ENCODE peak calls at places on chromosomes 13 and 19, in eight cellular contexts. S is SK-N-SH, Q is OCI-LY7, F is neural progenitor cell, K is HCT116, I is GM23338, Y is PC-3, B is hepatocyte. T is an unnamed sample.

GRCh38 chr19:47044946-47045866 is 3.2 kb downstream of the TMEM160 start:
- DNase-seq in S (no peak), Q (no peak), F (no peak), K (no peak), I (no peak), Y (no peak), B (no peak), T (no peak)

GRCh38 chr13:60583196-60583908 is 186.3 kb downstream of the TDRD3 start:
- DNase-seq in S (no peak), Q (no peak), F (peak), K (no peak), I (peak), Y (no peak), B (no peak), T (no peak)

GRCh38 chr13:51417716-51418115 is 35.1 kb downstream of the INTS6 start:
- DNase-seq in S (no peak), Q (no peak), F (no peak), K (no peak), I (no peak), Y (no peak), B (no peak), T (no peak)

GRCh38 chr13:98888890-98889279 is 89.0 kb downstream of the DOCK9 start:
- DNase-seq in S (no peak), Q (no peak), F (no peak), K (no peak), I (no peak), Y (no peak), B (no peak), T (no peak)

GRCh38 chr19:29694669-29695627 is 20.1 kb downstream of the C19orf12 start:
- DNase-seq in S (peak), Q (peak), F (peak), K (no peak), I (peak), Y (peak), B (peak), T (peak)

GRCh38 chr19:3140667-3141038 is 4.8 kb downstream of the GNA15 start:
- DNase-seq in S (no peak), Q (no peak), F (no peak), K (no peak), I (no peak), Y (no peak), B (no peak), T (no peak)

GRCh38 chr13:40401911-40402776 is 264.3 kb downstream of the FOXO1 start:
- DNase-seq in S (no peak), Q (peak), F (no peak), K (peak), I (no peak), Y (peak), B (peak), T (no peak)

GRCh38 chr19:3506384-3507340 is 551 bp downstream of the FZR1 start:
- DNase-seq in S (peak), Q (peak), F (peak), K (no peak), I (peak), Y (peak), B (peak), T (peak)

GRCh38 chr19:940591-941291 is 14.9 kb downstream of the ARID3A start:
- DNase-seq in S (peak), Q (no peak), F (no peak), K (no peak), I (no peak), Y (peak), B (no peak), T (no peak)

GRCh38 chr13:60645552-60646138 is 248.6 kb downstream of the TDRD3 start:
- DNase-seq in S (no peak), Q (no peak), F (no peak), K (no peak), I (no peak), Y (peak), B (no peak), T (no peak)

GRCh38 chr13:34308725-34309124 is 490.8 kb downstream of the RFC3 start:
- DNase-seq in S (no peak), Q (no peak), F (no peak), K (no peak), I (no peak), Y (no peak), B (no peak), T (no peak)

GRCh38 chr19:31980851-31981250 is 364.6 kb upstream of the ZNF507 start:
- DNase-seq in S (no peak), Q (no peak), F (no peak), K (no peak), I (no peak), Y (no peak), B (no peak), T (no peak)

GRCh38 chr19:980133-980998 is 3.8 kb upstream of the WDR18 start:
- DNase-seq in S (no peak), Q (no peak), F (peak), K (no peak), I (peak), Y (no peak), B (peak), T (no peak)

GRCh38 chr19:52664461-52664860 is 26.3 kb upstream of the ZNF83 start:
- DNase-seq in S (peak), Q (no peak), F (peak), K (no peak), I (peak), Y (no peak), B (no peak), T (no peak)

GRCh38 chr13:44040754-44041100 is 161.0 kb downstream of the LACC1 start:
- DNase-seq in S (no peak), Q (no peak), F (no peak), K (no peak), I (no peak), Y (peak), B (no peak), T (no peak)

GRCh38 chr13:36088001-36088400 is 43.2 kb downstream of the DCLK1 start:
- DNase-seq in S (no peak), Q (no peak), F (no peak), K (no peak), I (no peak), Y (peak), B (no peak), T (no peak)

GRCh38 chr13:106530209-106530906 is 5.1 kb downstream of the EFNB2 start:
- DNase-seq in S (no peak), Q (no peak), F (peak), K (no peak), I (peak), Y (peak), B (peak), T (no peak)

GRCh38 chr13:113187905-113188595 is 20.4 kb downstream of the PCID2 start:
- DNase-seq in S (no peak), Q (no peak), F (no peak), K (no peak), I (no peak), Y (no peak), B (no peak), T (no peak)

GRCh38 chr13:28493740-28494536 is 990 bp downstream of the FLT1 start:
- DNase-seq in S (peak), Q (no peak), F (peak), K (no peak), I (peak), Y (no peak), B (no peak), T (no peak)

GRCh38 chr19:10418281-10419199 is 1.8 kb upstream of the PDE4A start:
- DNase-seq in S (peak), Q (peak), F (peak), K (no peak), I (peak), Y (no peak), B (peak), T (no peak)

DNA sequence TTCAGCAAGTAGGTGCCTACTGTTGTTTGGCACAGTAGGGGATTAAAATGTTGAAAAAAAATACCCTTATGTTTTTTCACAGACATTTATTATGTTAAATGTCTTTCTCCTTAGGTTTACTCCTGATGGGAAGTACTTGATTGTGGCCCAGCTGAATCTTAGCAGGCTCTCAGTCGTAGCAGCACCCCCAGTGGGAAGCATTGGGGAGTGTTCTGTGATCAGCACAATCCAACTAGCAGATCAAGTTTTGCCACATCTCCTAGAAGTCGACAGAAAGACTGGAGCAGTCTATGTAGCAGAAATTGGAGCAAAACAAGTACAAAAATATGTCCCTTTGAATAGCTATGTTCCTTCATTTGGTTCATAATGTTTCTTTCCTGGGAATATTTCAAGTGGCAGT is 9.3 kb downstream of the NHLRC3 start:
- DNase-seq in S (peak), Q (no peak), F (peak), K (no peak), I (peak), Y (peak), B (peak), T (no peak)
- TF ChIP-seq CTCF in S (peak), Q (no peak), F (peak), K (peak), I (peak), Y (peak), B (no peak), T (no peak)

GRCh38 chr19:5080809-5081208 is 111.9 kb downstream of the KDM4B start:
- DNase-seq in S (no peak), Q (no peak), F (no peak), K (no peak), I (no peak), Y (no peak), B (no peak), T (no peak)
- TF ChIP-seq EZH2phosphoT487 in S (no peak), Q (no peak), F (no peak), K (no peak), I (no peak), Y (no peak), B (no peak), T (no peak)

DNA sequence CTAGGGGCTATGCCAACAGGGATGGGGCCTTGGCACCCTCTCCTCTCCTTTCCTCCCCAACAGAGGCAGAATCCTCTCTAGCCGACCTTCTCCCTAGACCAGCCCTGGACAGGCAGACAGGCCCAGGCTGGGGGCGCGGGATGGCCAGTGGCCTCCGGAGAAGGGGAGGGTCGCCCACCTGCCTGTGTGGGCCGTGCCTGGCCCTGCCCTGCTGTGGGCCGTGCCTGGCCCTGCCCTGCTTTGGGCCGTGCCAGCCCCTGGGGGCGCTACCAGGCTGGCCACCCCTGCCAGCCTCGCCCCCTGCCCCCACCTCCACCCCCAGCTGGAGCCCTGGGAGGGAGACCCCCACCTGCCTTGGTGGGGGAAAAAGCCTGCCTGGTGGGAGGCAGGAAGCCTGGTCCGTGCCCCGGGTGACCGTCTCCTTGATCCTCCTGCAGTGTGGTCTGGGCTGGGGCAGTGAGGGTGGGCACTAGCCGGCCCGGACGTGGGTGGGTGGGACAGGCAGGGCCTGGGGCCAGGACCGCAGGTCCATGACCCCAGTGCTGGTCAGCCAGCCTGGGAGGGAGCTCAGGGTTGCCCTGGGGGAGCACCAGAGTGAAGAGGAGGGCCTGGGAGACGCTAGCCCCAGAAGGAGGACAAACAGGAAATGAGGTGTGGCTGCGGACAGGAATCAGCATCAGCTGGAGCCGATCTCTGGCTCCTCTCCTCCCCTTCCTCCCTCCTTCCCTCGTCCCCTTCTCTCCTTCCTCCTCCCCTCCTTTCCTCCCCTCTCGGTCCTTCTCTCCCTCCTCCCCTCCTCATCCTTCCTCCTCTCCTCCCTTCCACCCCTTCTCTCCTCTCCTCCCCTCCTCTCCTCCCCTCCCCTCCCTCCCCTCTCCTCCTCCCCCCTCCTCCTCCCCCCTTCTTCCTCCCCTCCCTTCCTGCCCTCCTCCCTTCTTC is 5.1 kb upstream of the MKNK2 start:
- DNase-seq in S (peak), Q (peak), F (no peak), K (peak), I (peak), Y (peak), B (peak), T (no peak)
- TF ChIP-seq CTCF in S (no peak), Q (peak), F (no peak), K (peak), I (no peak), Y (peak), B (no peak), T (peak)

DNA sequence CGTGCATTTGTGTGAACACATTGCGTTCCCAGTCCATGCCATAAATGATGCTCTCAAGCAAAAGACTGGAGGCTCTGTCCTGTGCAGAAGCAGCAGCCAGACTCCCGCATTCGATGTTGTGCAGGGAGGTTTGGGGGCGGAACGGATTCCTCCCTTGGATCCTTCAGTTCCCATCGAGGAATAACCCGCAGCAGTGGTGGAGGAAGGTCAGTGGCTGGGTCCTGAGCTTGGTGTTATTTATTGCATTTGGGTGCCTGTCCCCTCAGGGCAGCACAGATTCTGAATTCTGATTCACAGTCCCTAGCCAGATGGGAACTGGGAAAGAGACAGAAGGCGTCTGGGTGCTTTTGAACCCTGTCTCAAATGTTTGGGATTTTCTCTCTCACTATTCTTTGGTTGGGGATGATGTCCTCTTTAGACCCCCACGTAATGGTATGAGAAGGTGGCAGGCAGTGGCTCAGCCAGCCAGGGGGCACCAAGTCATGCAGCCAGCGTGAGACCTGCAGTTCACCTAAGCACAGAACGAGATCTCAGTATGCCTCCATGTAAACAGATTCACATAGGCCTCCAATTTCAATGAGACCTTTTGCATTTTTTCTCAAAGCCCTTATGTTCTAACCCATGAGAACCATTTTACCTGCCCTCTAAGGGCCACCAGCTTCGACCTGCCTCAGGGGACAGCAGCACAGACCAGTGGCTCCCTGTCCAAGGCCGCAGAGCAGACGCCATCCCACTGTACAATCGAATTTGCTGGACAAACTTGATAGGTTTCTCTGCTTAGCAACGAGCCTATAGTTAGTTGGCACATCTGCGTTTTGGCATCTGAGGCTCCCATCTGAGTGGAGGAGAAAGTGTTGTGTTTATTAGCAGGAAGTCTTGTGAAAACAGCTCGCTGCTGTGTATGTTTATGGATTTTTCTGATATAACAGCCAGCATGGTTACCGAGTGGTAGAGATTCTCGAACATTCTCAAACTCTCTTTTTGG is 17.8 kb downstream of the KCTD15 start:
- DNase-seq in S (peak), Q (no peak), F (no peak), K (no peak), I (no peak), Y (no peak), B (no peak), T (no peak)
- TF ChIP-seq EZH2phosphoT487 in S (no peak), Q (no peak), F (no peak), K (no peak), I (no peak), Y (no peak), B (no peak), T (no peak)

GRCh38 chr13:62019858-62020257 is 604.2 kb upstream of the PCDH20 start:
- DNase-seq in S (no peak), Q (no peak), F (no peak), K (no peak), I (no peak), Y (no peak), B (no peak), T (no peak)

DNA sequence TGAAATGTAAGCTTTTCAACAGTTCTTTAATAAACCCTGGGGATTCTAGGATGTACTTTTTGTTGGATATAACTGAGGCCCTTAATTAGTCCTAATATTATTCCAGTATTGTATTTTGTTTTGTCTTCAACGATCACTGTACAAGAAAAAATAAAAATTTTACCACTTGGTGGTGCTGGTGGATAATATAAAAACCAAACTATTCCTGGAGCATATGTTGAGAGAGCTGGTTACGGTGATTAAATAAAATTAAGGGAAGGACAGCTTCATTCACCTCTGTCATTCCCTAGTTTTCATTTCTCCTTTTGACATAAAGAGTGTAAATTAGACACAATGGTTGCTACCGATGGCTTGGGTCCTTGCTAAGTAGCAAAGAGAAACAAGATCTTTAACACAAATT is 598.6 kb upstream of the PCDH20 start:
- DNase-seq in S (peak), Q (peak), F (no peak), K (peak), I (peak), Y (peak), B (peak), T (no peak)
- TF ChIP-seq CTCF in S (peak), Q (peak), F (peak), K (peak), I (peak), Y (peak), B (peak), T (peak)

GRCh38 chr13:101916108-101916757 is 463.8 kb downstream of the ITGBL1 start:
- DNase-seq in S (peak), Q (no peak), F (peak), K (no peak), I (peak), Y (no peak), B (peak), T (no peak)
- TF ChIP-seq EZH2phosphoT487 in S (no peak), Q (no peak), F (peak), K (no peak), I (no peak), Y (no peak), B (peak), T (no peak)

GRCh38 chr13:97809576-97809975 is 143.9 kb upstream of the IPO5 start:
- DNase-seq in S (no peak), Q (no peak), F (no peak), K (no peak), I (no peak), Y (peak), B (no peak), T (no peak)

GRCh38 chr13:97810152-97810551 is 143.3 kb upstream of the IPO5 start:
- DNase-seq in S (peak), Q (no peak), F (peak), K (peak), I (peak), Y (peak), B (peak), T (no peak)
- TF ChIP-seq CTCF in S (peak), Q (peak), F (peak), K (peak), I (peak), Y (peak), B (peak), T (peak)

DNA sequence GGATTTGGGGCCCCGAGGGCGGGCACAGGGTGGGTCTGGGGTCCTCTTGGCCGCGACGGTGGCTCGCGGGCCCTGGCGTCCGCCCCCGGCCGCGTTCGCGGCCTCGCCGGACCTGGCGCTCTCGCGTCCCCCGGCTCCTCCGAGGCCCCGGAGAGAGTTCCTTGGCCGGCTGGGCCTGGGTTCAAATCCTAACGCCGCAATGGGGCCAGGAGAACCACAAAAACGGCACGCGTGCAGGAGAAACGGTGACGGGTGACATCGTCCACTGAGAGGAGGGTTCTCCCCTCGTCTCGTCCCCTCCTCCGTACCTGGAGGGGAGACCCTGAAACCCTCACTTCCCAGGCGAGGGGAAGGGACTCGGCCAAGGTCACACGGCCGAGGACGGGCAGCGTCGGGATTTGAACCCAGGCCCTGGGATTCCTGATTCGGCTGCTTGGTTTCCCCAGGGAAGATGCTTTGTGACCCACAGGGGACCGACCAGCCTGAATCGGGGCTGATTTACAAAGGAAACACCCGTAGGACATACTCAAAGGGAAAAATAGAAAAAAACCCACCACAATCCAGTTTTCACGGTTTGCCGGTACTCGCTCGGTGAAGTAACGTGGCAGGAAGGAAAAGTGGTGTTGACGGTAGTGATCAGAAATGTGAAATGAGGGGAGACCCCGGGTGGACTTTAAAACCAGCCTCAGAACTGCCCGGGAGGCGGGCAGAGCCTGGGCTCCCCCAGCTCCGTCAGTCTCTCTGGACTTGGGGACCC is 692 bp downstream of the SAFB start:
- DNase-seq in S (peak), Q (peak), F (peak), K (no peak), I (no peak), Y (no peak), B (peak), T (peak)
- TF ChIP-seq EZH2phosphoT487 in S (no peak), Q (no peak), F (no peak), K (no peak), I (no peak), Y (no peak), B (no peak), T (no peak)

T was measured in MM.1S.